ENCODE peak calls at places on chromosomes 16 and 17, in nine cellular contexts. R is ovary, F is ascending aorta, V is uterus, X is AG04450, S is RWPE2, U is endodermal cell, K is stomach, G is pancreas. T is an unnamed sample.

GRCh38 chr17:68247445-68248198 is at the start of gene AMZ2:
- DNase-seq in R (peak; percentile 94), F (peak; percentile 95), V (peak; percentile 97), X (peak; percentile 81), S (peak; percentile 88), U (peak; percentile 98), K (peak; percentile 95), G (peak; percentile 92), T (peak; percentile 84)

GRCh38 chr17:67431210-67432015 is 54.3 kb downstream of the PITPNC1 start:
- DNase-seq in R (no peak), F (no peak), V (no peak), X (no peak), S (peak; percentile 75), U (no peak), K (no peak), G (no peak), T (no peak)

GRCh38 chr17:41777579-41778188 is 8.8 kb downstream of the JUP start:
- DNase-seq in R (peak; percentile 88), F (no peak), V (peak; percentile 78), X (peak; percentile 90), S (no peak), U (no peak), K (peak; percentile 78), G (peak; percentile 78), T (peak; percentile 48)

GRCh38 chr16:1772908-1773702 is at the start of gene MRPS34:
- DNase-seq in R (peak; percentile 79), F (peak; percentile 88), V (peak; percentile 78), X (peak; percentile 42), S (no peak), U (peak; percentile 95), K (peak; percentile 88), G (peak; percentile 80), T (peak; percentile 71)

GRCh38 chr17:37502009-37502936 is 12.6 kb downstream of the DUSP14 start:
- DNase-seq in R (no peak), F (no peak), V (no peak), X (no peak), S (peak; percentile 15), U (no peak), K (no peak), G (no peak), T (no peak)

GRCh38 chr16:69537706-69538080 is 28.1 kb upstream of the NFAT5 start:
- DNase-seq in R (no peak), F (no peak), V (no peak), X (no peak), S (no peak), U (no peak), K (no peak), G (no peak), T (no peak)

GRCh38 chr17:51118330-51119195 is 2.1 kb downstream of the SPAG9 start:
- DNase-seq in R (peak; percentile 49), F (no peak), V (no peak), X (no peak), S (no peak), U (no peak), K (peak; percentile 76), G (peak; percentile 90), T (peak; percentile 87)

GRCh38 chr17:77501101-77501566 is 360.4 kb downstream of the SEC14L1 start:
- DNase-seq in R (no peak), F (peak; percentile 8), V (peak; percentile 15), X (no peak), S (no peak), U (peak; percentile 86), K (no peak), G (no peak), T (peak; percentile 10)

GRCh38 chr16:23947838-23948237 is 112.1 kb downstream of the PRKCB start:
- DNase-seq in R (no peak), F (no peak), V (no peak), X (no peak), S (no peak), U (no peak), K (no peak), G (no peak), T (no peak)

GRCh38 chr16:11326084-11326736 is 19.0 kb upstream of the RMI2 start:
- DNase-seq in R (no peak), F (no peak), V (no peak), X (no peak), S (no peak), U (peak; percentile 51), K (no peak), G (no peak), T (no peak)

GRCh38 chr16:69567031-69567680 is 1.4 kb downstream of the NFAT5 start:
- DNase-seq in R (no peak), F (no peak), V (no peak), X (no peak), S (no peak), U (peak; percentile 68), K (no peak), G (peak; percentile 11), T (no peak)

GRCh38 chr17:2710075-2710803 is 1.3 kb downstream of the CLUH start:
- DNase-seq in R (no peak), F (no peak), V (no peak), X (no peak), S (no peak), U (peak; percentile 66), K (no peak), G (no peak), T (no peak)

GRCh38 chr17:2709173-2709661 is 2.3 kb downstream of the CLUH start:
- DNase-seq in R (no peak), F (no peak), V (no peak), X (no peak), S (peak; percentile 69), U (peak; percentile 72), K (peak; percentile 88), G (peak; percentile 83), T (no peak)

GRCh38 chr17:2706911-2707510 is 4.6 kb downstream of the CLUH start:
- DNase-seq in R (no peak), F (no peak), V (no peak), X (no peak), S (peak; percentile 54), U (no peak), K (no peak), G (no peak), T (no peak)

GRCh38 chr17:2707721-2708584 is 3.6 kb downstream of the CLUH start:
- DNase-seq in R (no peak), F (peak; percentile 84), V (peak; percentile 44), X (no peak), S (no peak), U (peak; percentile 94), K (peak; percentile 60), G (peak; percentile 59), T (peak; percentile 88)

GRCh38 chr17:2708585-2709172 is 2.9 kb downstream of the CLUH start:
- DNase-seq in R (no peak), F (no peak), V (no peak), X (no peak), S (no peak), U (no peak), K (no peak), G (no peak), T (no peak)
- H3K4me3 ChIP-seq in R (no peak overlapping the region), F (peak overlapping the region; percentile 95), V (no peak overlapping the region), X (no peak overlapping the region), S (peak overlapping the region; percentile 58), U (no peak overlapping the region), K (peak overlapping the region; percentile 18), G (peak overlapping the region; percentile 84), T (peak overlapping the region; percentile 65)

GRCh38 chr16:79261944-79262552 is 338.5 kb downstream of the MAF start:
- DNase-seq in R (no peak), F (no peak), V (no peak), X (no peak), S (no peak), U (no peak), K (no peak), G (no peak), T (no peak)

GRCh38 chr16:79257958-79258490 is 342.5 kb downstream of the MAF start:
- DNase-seq in R (no peak), F (no peak), V (no peak), X (no peak), S (no peak), U (no peak), K (no peak), G (no peak), T (no peak)

GRCh38 chr16:79265701-79266100 is 334.8 kb downstream of the MAF start:
- DNase-seq in R (no peak), F (no peak), V (no peak), X (no peak), S (no peak), U (no peak), K (no peak), G (no peak), T (no peak)

GRCh38 chr16:79264237-79265104 is 336.1 kb downstream of the MAF start:
- DNase-seq in R (no peak), F (no peak), V (no peak), X (no peak), S (no peak), U (no peak), K (no peak), G (no peak), T (no peak)

DNA sequence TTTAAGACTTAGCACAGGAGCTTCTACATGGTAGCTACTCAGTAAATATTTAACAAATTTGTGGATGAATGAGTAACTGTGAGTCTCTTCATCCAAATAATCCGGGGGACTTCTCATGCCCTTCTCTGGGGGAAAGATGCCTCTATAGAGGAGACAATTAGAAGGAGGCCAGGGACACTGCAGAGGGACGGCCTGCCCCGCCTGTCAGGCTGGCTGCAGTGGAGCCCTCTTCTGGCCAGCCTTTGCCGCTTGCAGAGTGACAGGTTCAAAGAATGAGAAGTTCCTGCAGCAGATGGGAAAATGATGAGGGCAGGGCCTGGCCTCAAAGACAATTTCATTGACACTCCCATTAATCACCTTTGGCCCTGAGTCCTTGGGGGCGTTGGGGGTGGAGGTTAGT is 339.1 kb downstream of the MAF start:
- DNase-seq in R (no peak), F (no peak), V (no peak), X (no peak), S (no peak), U (peak; percentile 89), K (peak; percentile 53), G (no peak), T (no peak)
- H3K9me3 ChIP-seq in R (no peaks in the 10 kb centered on the region), F (no peaks in the 10 kb centered on the region), V (no peaks in the 10 kb centered on the region), X (peaks cover 51% of the 10 kb centered on the region), S (no peaks in the 10 kb centered on the region), U (no peaks in the 10 kb centered on the region), K (no peaks in the 10 kb centered on the region), G (no peaks in the 10 kb centered on the region), T (no peaks in the 10 kb centered on the region)

GRCh38 chr16:86044881-86045600 is 146.1 kb downstream of the IRF8 start:
- DNase-seq in R (no peak), F (no peak), V (no peak), X (no peak), S (peak; percentile 35), U (peak; percentile 47), K (peak; percentile 67), G (peak; percentile 18), T (no peak)
- H3K27me3 ChIP-seq in R (no peaks in the 10 kb centered on the region), F (no peaks in the 10 kb centered on the region), V (no peaks in the 10 kb centered on the region), X (peaks cover 52% of the 10 kb centered on the region), S (peaks cover 80% of the 10 kb centered on the region), U (peaks cover 9% of the 10 kb centered on the region), K (peaks cover 46% of the 10 kb centered on the region), G (no peaks in the 10 kb centered on the region), T (peaks cover 13% of the 10 kb centered on the region)

DNA sequence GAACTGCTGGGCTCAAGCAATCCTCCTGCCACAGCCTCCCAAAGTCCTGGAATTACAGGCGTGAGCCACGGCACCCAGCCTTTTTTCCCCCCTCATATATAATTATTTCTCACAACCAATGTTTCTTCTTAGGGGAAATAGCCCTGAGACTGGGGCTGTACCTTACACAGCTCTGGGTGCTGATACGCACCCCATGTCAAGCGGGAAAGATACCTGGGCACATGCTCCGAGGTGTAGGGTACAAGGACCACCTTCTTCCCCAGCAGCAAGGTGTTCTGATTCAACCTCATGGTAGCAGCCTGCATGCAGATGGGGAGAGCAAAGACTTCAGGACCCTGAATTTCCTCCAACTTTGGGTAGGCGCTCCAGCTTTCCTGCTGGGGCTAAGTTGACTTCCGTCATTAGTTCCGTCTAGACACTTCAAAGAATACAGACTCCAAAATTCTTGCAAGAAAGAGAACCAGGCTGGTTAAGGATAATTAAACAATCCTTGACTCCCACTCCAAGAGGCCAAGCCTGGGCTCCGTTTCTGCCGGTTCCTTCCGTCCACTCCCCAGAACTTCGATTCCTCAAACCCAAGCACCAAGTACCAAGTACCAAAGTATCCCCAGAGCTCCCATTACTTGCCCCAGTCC is 619 bp downstream of the NAT9 start:
- DNase-seq in R (no peak), F (no peak), V (no peak), X (no peak), S (no peak), U (no peak), K (no peak), G (no peak), T (no peak)
- H3K4me3 ChIP-seq in R (peak overlapping the region; percentile 97), F (peak overlapping the region; percentile 81), V (peak overlapping the region; percentile 65), X (peak overlapping the region; percentile 93), S (peak overlapping the region; percentile 70), U (peak overlapping the region; percentile 95), K (peak overlapping the region; percentile 92), G (peak overlapping the region; percentile 81), T (peak overlapping the region; percentile 75)

T was measured in gastrocnemius medialis.